ENCODE peak calls at places on chromosome 21, in six cellular contexts. V is heart left ventricle, B is coronary artery, C is Panc1, Q is prostate gland, Y is GM23338. M is an unnamed sample.

GRCh38 chr21:26169061-26169610 is 1.4 kb downstream of the APP start:
- DNase-seq in V (peak), B (peak), C (no peak), Q (peak), Y (peak), M (no peak)

GRCh38 chr21:14553422-14553821 is 7.3 kb upstream of the SAMSN1 start:
- DNase-seq in V (no peak), B (no peak), C (no peak), Q (no peak), Y (no peak), M (no peak)

GRCh38 chr21:30680586-30680985 is 37.9 kb downstream of the KRTAP20-3 start:
- DNase-seq in V (no peak), B (no peak), C (no peak), Q (no peak), Y (no peak), M (no peak)

GRCh38 chr21:36229181-36229580 is 72.6 kb downstream of the DOP1B start:
- DNase-seq in V (no peak), B (no peak), C (no peak), Q (peak), Y (no peak), M (no peak)

GRCh38 chr21:30710499-30710898 is 8.1 kb downstream of the KRTAP21-3 start:
- DNase-seq in V (no peak), B (no peak), C (no peak), Q (no peak), Y (no peak), M (no peak)

GRCh38 chr21:38327984-38328383 is 71.2 kb downstream of the KCNJ15 start:
- DNase-seq in V (no peak), B (peak), C (no peak), Q (no peak), Y (no peak), M (no peak)

GRCh38 chr21:36589352-36589971 is 109.5 kb upstream of the SIM2 start:
- DNase-seq in V (peak), B (no peak), C (no peak), Q (no peak), Y (peak), M (no peak)

GRCh38 chr21:14913576-14914146 is 151.1 kb downstream of the NRIP1 start:
- DNase-seq in V (no peak), B (no peak), C (no peak), Q (no peak), Y (no peak), M (no peak)

GRCh38 chr21:35965699-35966098 is 94.6 kb downstream of the SETD4 start:
- DNase-seq in V (no peak), B (no peak), C (no peak), Q (no peak), Y (no peak), M (no peak)

GRCh38 chr21:36477559-36477958 is 2.4 kb downstream of the CLDN14 start:
- DNase-seq in V (no peak), B (no peak), C (no peak), Q (no peak), Y (no peak), M (no peak)

GRCh38 chr21:46116846-46117585 is 19.1 kb downstream of the COL6A2 start:
- DNase-seq in V (peak), B (peak), C (no peak), Q (no peak), Y (no peak), M (no peak)

GRCh38 chr21:25568230-25568629 is 39.1 kb downstream of the MRPL39 start:
- DNase-seq in V (peak), B (no peak), C (no peak), Q (no peak), Y (peak), M (no peak)

GRCh38 chr21:21002137-21002536 is 3.9 kb downstream of the NCAM2 start:
- DNase-seq in V (no peak), B (no peak), C (no peak), Q (no peak), Y (no peak), M (no peak)

GRCh38 chr21:35727830-35728229 is 332.5 kb downstream of the SETD4 start:
- DNase-seq in V (no peak), B (no peak), C (no peak), Q (no peak), Y (no peak), M (no peak)

GRCh38 chr21:17780539-17780938 is 38.6 kb downstream of the C21orf91 start:
- DNase-seq in V (no peak), B (no peak), C (no peak), Q (no peak), Y (no peak), M (no peak)

GRCh38 chr21:36641886-36642285 is 57.0 kb upstream of the SIM2 start:
- DNase-seq in V (no peak), B (peak), C (no peak), Q (no peak), Y (no peak), M (no peak)

GRCh38 chr21:35711213-35711612 is 349.1 kb downstream of the SETD4 start:
- DNase-seq in V (no peak), B (no peak), C (no peak), Q (no peak), Y (no peak), M (no peak)

DNA sequence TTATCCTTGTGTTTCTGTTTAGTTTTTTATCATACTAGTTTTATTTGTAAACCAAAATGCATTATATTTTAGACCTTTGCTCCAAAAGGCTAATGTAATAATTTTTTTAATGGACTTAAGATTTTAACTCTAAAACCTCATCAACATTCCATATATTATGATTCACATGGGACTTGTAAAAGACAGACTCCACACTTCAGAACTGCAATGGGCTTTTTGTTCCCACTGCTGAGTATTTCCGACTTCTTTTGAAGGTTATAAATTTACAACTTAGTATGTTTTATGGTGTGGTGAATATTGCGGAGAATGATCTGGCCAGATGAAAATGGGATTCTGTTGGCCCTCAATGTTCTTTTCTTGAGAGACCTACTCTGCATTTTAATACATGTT is 678.5 kb downstream of the USP25 start:
- DNase-seq in V (no peak), B (no peak), C (no peak), Q (no peak), Y (no peak), M (no peak)
- H3K4me3 ChIP-seq in V (no peak), B (no peak), C (no peak), Q (no peak), Y (no peak), M (no peak)

DNA sequence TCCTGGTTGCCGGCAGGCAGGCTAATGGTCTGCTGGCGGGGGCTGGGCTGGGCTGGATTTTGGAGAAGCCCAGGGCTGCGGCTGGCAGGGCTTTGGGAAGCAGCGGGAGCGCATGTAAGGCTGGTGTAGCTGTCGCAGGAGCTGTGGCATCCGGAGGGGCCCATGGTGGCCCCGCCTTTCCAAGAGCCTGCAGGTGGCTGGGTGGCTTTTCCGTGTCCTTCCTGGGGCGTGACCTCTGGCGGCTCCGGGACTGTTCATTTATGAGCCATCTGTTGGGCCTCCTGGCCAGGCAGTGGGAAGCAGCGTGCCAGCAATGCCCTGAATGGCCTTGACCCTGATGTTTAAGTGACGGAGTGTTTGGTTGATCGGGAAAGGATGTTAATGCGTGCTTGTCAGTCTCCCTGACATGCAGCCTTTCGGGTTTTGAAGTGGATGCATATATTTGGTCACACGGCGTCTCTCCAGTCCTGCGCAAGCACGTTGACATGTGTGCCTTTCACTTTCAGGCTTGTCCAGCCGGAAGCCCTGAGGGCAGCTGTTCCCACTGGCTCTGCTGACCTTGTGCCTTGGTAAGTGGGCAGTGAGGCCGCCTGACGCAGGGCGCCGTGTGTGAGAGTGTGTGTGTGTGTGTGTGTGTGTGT is 38.5 kb downstream of the AGPAT3 start:
- DNase-seq in V (peak), B (no peak), C (no peak), Q (no peak), Y (no peak), M (peak)
- H3K4me3 ChIP-seq in V (no peak), B (no peak), C (no peak), Q (no peak), Y (no peak), M (peak)

GRCh38 chr21:42781981-42782722 is 97.2 kb downstream of the WDR4 start:
- DNase-seq in V (no peak), B (no peak), C (no peak), Q (no peak), Y (peak), M (no peak)
- H3K4me3 ChIP-seq in V (no peak), B (peak), C (no peak), Q (no peak), Y (peak), M (no peak)

GRCh38 chr21:28371713-28372112 is 621.0 kb downstream of the LTN1 start:
- DNase-seq in V (no peak), B (no peak), C (no peak), Q (no peak), Y (no peak), M (no peak)
- H3K4me3 ChIP-seq in V (no peak), B (no peak), C (no peak), Q (no peak), Y (no peak), M (no peak)

GRCh38 chr21:16195896-16196443 is 466.2 kb downstream of the USP25 start:
- DNase-seq in V (no peak), B (no peak), C (no peak), Q (no peak), Y (no peak), M (no peak)

GRCh38 chr21:16193758-16194606 is 464.2 kb downstream of the USP25 start:
- DNase-seq in V (peak), B (peak), C (no peak), Q (peak), Y (peak), M (peak)

GRCh38 chr21:16194851-16195251 is 465.1 kb downstream of the USP25 start:
- DNase-seq in V (no peak), B (no peak), C (no peak), Q (no peak), Y (no peak), M (no peak)

GRCh38 chr21:16196521-16197208 is 466.9 kb downstream of the USP25 start:
- DNase-seq in V (no peak), B (no peak), C (no peak), Q (no peak), Y (no peak), M (no peak)

GRCh38 chr21:16195476-16195875 is 465.7 kb downstream of the USP25 start:
- DNase-seq in V (no peak), B (no peak), C (no peak), Q (no peak), Y (no peak), M (no peak)
- H3K4me3 ChIP-seq in V (peak), B (peak), C (no peak), Q (peak), Y (no peak), M (peak)

DNA sequence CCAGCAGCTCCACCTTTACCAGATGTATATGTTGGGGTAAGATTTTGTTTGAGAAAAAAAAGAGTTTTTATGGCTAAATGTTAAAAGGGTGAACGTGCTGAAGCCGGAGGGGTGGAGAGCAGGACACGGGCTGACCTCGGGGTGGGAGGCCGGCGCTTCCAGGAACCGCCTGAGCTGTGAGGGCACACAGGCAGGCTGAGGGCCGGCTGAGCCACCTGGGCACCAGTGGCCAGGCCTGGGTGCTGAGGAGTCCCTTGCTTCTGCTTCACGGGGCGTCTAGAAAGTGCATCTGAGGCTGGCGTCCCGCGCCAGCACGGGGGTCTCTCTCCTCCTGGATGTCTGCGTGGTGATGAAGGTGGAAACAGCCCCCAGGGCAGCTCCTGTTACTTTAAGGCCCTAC is 33.6 kb upstream of the ADARB1 start:
- DNase-seq in V (no peak), B (no peak), C (no peak), Q (no peak), Y (no peak), M (no peak)
- H3K4me3 ChIP-seq in V (no peak), B (peak), C (no peak), Q (no peak), Y (no peak), M (no peak)

GRCh38 chr21:41682719-41683179 is 84.1 kb downstream of the RIPK4 start:
- DNase-seq in V (no peak), B (no peak), C (no peak), Q (no peak), Y (no peak), M (no peak)

GRCh38 chr21:41683815-41684214 is 83.0 kb downstream of the RIPK4 start:
- DNase-seq in V (no peak), B (no peak), C (no peak), Q (no peak), Y (no peak), M (no peak)

GRCh38 chr21:41686664-41687063 is 80.2 kb downstream of the RIPK4 start:
- DNase-seq in V (no peak), B (no peak), C (no peak), Q (no peak), Y (no peak), M (no peak)

GRCh38 chr21:41685511-41686149 is 81.2 kb downstream of the RIPK4 start:
- DNase-seq in V (no peak), B (no peak), C (no peak), Q (no peak), Y (no peak), M (no peak)

DNA sequence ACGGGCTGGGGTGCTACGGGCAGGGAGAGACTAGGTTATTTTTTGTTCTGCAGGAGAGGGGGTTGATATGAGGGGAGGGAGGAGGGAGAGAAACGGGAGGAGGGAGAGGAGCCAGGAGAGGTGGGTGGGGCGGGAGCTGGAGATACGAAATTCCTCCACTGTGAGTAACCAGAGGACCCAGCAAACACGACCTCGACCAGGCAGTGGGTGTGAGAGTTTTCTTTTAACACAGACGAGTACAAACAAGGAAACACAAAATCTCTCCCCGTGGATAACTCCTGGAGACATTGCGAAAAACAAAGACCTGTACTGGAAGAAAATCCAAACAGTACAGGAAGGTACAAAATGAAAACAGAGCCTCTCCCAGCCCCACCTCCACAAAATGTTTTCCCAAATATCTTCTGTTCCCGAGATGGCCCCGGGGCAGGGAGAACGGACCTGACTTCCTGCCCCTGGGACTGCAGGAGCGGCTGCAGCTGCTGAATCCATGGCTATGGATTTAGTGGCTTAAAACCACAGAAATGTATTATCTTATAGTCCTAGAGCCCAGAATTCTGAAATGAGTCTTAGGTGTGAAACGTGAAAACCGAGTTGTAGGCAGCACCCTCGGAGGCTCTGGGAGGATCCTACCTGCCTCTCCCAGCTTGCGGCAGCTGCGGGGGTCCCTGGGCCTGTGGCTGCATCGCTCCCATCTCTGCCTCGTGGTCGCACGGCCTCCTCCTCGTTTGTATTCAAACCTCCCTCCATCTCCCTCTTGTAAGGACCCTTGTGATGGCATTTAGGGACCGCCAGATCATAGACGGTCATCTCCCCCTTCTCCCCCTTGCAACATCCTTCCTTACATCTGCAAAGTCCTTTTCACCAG is 82.2 kb downstream of the RIPK4 start:
- DNase-seq in V (no peak), B (no peak), C (peak), Q (peak), Y (no peak), M (no peak)
- H3K4me3 ChIP-seq in V (no peak), B (peak), C (no peak), Q (no peak), Y (no peak), M (no peak)

GRCh38 chr21:43985690-43986251 is 26.3 kb upstream of the TRAPPC10 start:
- DNase-seq in V (no peak), B (no peak), C (no peak), Q (no peak), Y (peak), M (no peak)
- H3K4me3 ChIP-seq in V (no peak), B (no peak), C (no peak), Q (no peak), Y (peak), M (no peak)

GRCh38 chr21:33884361-33885157 is 31.0 kb downstream of the ATP5PO start:
- DNase-seq in V (no peak), B (no peak), C (no peak), Q (no peak), Y (no peak), M (no peak)
- H3K4me3 ChIP-seq in V (no peak), B (no peak), C (no peak), Q (no peak), Y (no peak), M (no peak)

M was measured in gastrocnemius medialis.